ENCODE peak calls at places on chromosome 18, in nine cellular contexts. F, H, Z, O, C, Y, T, W and U are unnamed samples.

GRCh38 chr18:3447035-3447894 is 2.7 kb upstream of the TGIF1 start:
- DNase-seq in F (no peak), H (peak), Z (no peak), O (no peak), C (no peak), Y (peak), T (no peak), W (no peak), U (no peak)

GRCh38 chr18:55319517-55319905 is 268.5 kb downstream of the TCF4 start:
- DNase-seq in F (no peak), H (no peak), Z (no peak), O (no peak), C (no peak), Y (peak), T (no peak), W (no peak), U (no peak)

GRCh38 chr18:74556166-74556565 is 21.9 kb downstream of the CNDP1 start:
- DNase-seq in F (no peak), H (no peak), Z (no peak), O (no peak), C (no peak), Y (no peak), T (no peak), W (no peak), U (no peak)

GRCh38 chr18:34028341-34028740 is 196.4 kb downstream of the NOL4 start:
- DNase-seq in F (no peak), H (no peak), Z (no peak), O (peak), C (no peak), Y (no peak), T (no peak), W (no peak), U (no peak)

GRCh38 chr18:44143054-44143453 is 537.6 kb upstream of the SETBP1 start:
- DNase-seq in F (no peak), H (no peak), Z (no peak), O (no peak), C (no peak), Y (no peak), T (no peak), W (no peak), U (no peak)

GRCh38 chr18:48729421-48729820 is 190.6 kb downstream of the CTIF start:
- DNase-seq in F (no peak), H (no peak), Z (no peak), O (no peak), C (no peak), Y (no peak), T (no peak), W (no peak), U (no peak)

GRCh38 chr18:67417864-67418523 is 98.5 kb downstream of the DSEL start:
- DNase-seq in F (no peak), H (peak), Z (no peak), O (peak), C (no peak), Y (peak), T (no peak), W (no peak), U (peak)

GRCh38 chr18:12779043-12779442 is 76.2 kb downstream of the PSMG2 start:
- DNase-seq in F (no peak), H (peak), Z (no peak), O (no peak), C (no peak), Y (no peak), T (no peak), W (no peak), U (no peak)

GRCh38 chr18:75314117-75314516 is 103.5 kb downstream of the TSHZ1 start:
- DNase-seq in F (no peak), H (no peak), Z (no peak), O (no peak), C (no peak), Y (no peak), T (no peak), W (no peak), U (no peak)